ENCODE peak calls at places on chromosomes 4 and X, in six cellular contexts. One of them, this sample, is unnamed.

GRCh38 chrX:45479196-45479834 is 278.6 kb upstream of the DIPK2B start:
- DNase-seq in thoracic aorta: no peak
- DNase-seq in osteoblast: no peak
- DNase-seq in H1: no peak
- DNase-seq in GM13976: no peak
- DNase-seq in mesothelial cell of epicardium: no peak
- DNase-seq in this sample: no peak

GRCh38 chr4:64584981-64585557 is 175.8 kb upstream of the TECRL start:
- DNase-seq in H1: no peak
- DNase-seq in GM13976: peak
- DNase-seq in mesothelial cell of epicardium: no peak
- DNase-seq in osteoblast: no peak
- DNase-seq in thoracic aorta: no peak
- DNase-seq in this sample: peak

GRCh38 chrX:16033336-16033735 is 90.0 kb upstream of the GRPR start:
- DNase-seq in mesothelial cell of epicardium: no peak
- DNase-seq in thoracic aorta: no peak
- DNase-seq in H1: no peak
- DNase-seq in GM13976: no peak
- DNase-seq in osteoblast: no peak
- DNase-seq in this sample: no peak

GRCh38 chr4:121428721-121429120 is 47.9 kb upstream of the QRFPR start:
- DNase-seq in GM13976: no peak
- DNase-seq in H1: no peak
- DNase-seq in mesothelial cell of epicardium: no peak
- DNase-seq in osteoblast: no peak
- DNase-seq in thoracic aorta: no peak
- DNase-seq in this sample: no peak

GRCh38 chr4:47187608-47188007 is 156.2 kb downstream of the GABRB1 start:
- DNase-seq in thoracic aorta: no peak
- DNase-seq in H1: no peak
- DNase-seq in GM13976: no peak
- DNase-seq in osteoblast: no peak
- DNase-seq in mesothelial cell of epicardium: no peak
- DNase-seq in this sample: no peak

GRCh38 chr4:119570401-119570800 is 58.2 kb downstream of the PDE5A start:
- DNase-seq in thoracic aorta: no peak
- DNase-seq in mesothelial cell of epicardium: no peak
- DNase-seq in osteoblast: no peak
- DNase-seq in GM13976: no peak
- DNase-seq in H1: no peak
- DNase-seq in this sample: no peak

GRCh38 chr4:114883641-114884040 is 229.8 kb downstream of the NDST4 start:
- DNase-seq in thoracic aorta: no peak
- DNase-seq in H1: no peak
- DNase-seq in GM13976: no peak
- DNase-seq in mesothelial cell of epicardium: no peak
- DNase-seq in osteoblast: no peak
- DNase-seq in this sample: no peak

GRCh38 chr4:76822294-76822693 is 75.7 kb downstream of the SOWAHB start:
- DNase-seq in thoracic aorta: no peak
- DNase-seq in osteoblast: no peak
- DNase-seq in H1: no peak
- DNase-seq in GM13976: no peak
- DNase-seq in mesothelial cell of epicardium: no peak
- DNase-seq in this sample: no peak

GRCh38 chr4:147777456-147778091 is 45.7 kb downstream of the ARHGAP10 start:
- DNase-seq in mesothelial cell of epicardium: no peak
- DNase-seq in GM13976: no peak
- DNase-seq in thoracic aorta: no peak
- DNase-seq in H1: no peak
- DNase-seq in osteoblast: no peak
- DNase-seq in this sample: no peak

GRCh38 chrX:132169554-132169953 is 41.7 kb upstream of the FRMD7 start:
- DNase-seq in GM13976: no peak
- DNase-seq in thoracic aorta: no peak
- DNase-seq in mesothelial cell of epicardium: no peak
- DNase-seq in H1: no peak
- DNase-seq in osteoblast: no peak
- DNase-seq in this sample: no peak

GRCh38 chrX:115494133-115494532 is 66.8 kb upstream of the PLS3 start:
- DNase-seq in osteoblast: no peak
- DNase-seq in GM13976: no peak
- DNase-seq in mesothelial cell of epicardium: no peak
- DNase-seq in thoracic aorta: no peak
- DNase-seq in H1: no peak
- DNase-seq in this sample: no peak

GRCh38 chrX:154829926-154830442 is 4.5 kb downstream of the SMIM9 start:
- DNase-seq in GM13976: no peak
- DNase-seq in H1: no peak
- DNase-seq in mesothelial cell of epicardium: no peak
- DNase-seq in osteoblast: no peak
- DNase-seq in thoracic aorta: no peak
- DNase-seq in this sample: no peak

GRCh38 chr4:28229092-28229491 is 1368.5 kb downstream of the STIM2 start:
- DNase-seq in osteoblast: no peak
- DNase-seq in H1: no peak
- DNase-seq in thoracic aorta: no peak
- DNase-seq in GM13976: no peak
- DNase-seq in mesothelial cell of epicardium: no peak
- DNase-seq in this sample: no peak

GRCh38 chrX:39631275-39631674 is 466.5 kb downstream of the BCOR start:
- DNase-seq in osteoblast: no peak
- DNase-seq in H1: no peak
- DNase-seq in GM13976: no peak
- DNase-seq in mesothelial cell of epicardium: no peak
- DNase-seq in thoracic aorta: no peak
- DNase-seq in this sample: no peak
- TF ChIP-seq CTCF in osteoblast: no peak
- TF ChIP-seq CTCF in H1: no peak
- TF ChIP-seq CTCF in GM13976: no peak
- TF ChIP-seq CTCF in mesothelial cell of epicardium: no peak
- TF ChIP-seq CTCF in thoracic aorta: no peak
- TF ChIP-seq CTCF in this sample: no peak

DNA sequence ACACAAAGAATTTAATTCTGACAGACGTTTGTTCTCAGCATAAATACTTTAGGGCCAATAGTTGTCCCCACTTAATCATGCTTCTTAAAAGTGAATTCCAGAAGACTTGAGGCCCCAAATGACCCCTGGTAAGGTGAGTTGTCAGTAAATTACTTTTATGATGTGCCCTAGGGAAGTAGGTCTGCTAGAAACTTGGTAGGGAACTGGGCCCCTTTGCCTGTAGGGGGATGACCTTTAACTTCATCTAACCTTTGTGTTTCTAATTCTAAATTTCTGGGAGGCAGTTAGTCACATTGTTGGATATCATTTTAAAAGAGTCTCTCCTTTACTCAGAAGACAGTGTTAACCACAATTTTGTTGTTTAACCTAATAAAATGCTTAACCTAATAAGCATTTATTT is 28.8 kb downstream of the HHIP start:
- DNase-seq in osteoblast: no peak
- DNase-seq in mesothelial cell of epicardium: no peak
- DNase-seq in GM13976: no peak
- DNase-seq in thoracic aorta: no peak
- DNase-seq in H1: peak
- DNase-seq in this sample: no peak
- TF ChIP-seq CTCF in osteoblast: no peak
- TF ChIP-seq CTCF in mesothelial cell of epicardium: no peak
- TF ChIP-seq CTCF in GM13976: no peak
- TF ChIP-seq CTCF in thoracic aorta: no peak
- TF ChIP-seq CTCF in H1: no peak
- TF ChIP-seq CTCF in this sample: no peak

GRCh38 chrX:97026406-97026805 is 142.7 kb downstream of the RPA4 start:
- DNase-seq in mesothelial cell of epicardium: no peak
- DNase-seq in thoracic aorta: no peak
- DNase-seq in H1: no peak
- DNase-seq in osteoblast: peak
- DNase-seq in GM13976: no peak
- DNase-seq in this sample: no peak
- TF ChIP-seq CTCF in mesothelial cell of epicardium: no peak
- TF ChIP-seq CTCF in thoracic aorta: no peak
- TF ChIP-seq CTCF in H1: peak
- TF ChIP-seq CTCF in osteoblast: no peak
- TF ChIP-seq CTCF in GM13976: no peak
- TF ChIP-seq CTCF in this sample: no peak

GRCh38 chr4:97851115-97851514 is 292.2 kb downstream of the STPG2 start:
- DNase-seq in osteoblast: no peak
- DNase-seq in H1: no peak
- DNase-seq in thoracic aorta: no peak
- DNase-seq in mesothelial cell of epicardium: no peak
- DNase-seq in GM13976: no peak
- DNase-seq in this sample: no peak

GRCh38 chr4:97841512-97841911 is 301.8 kb downstream of the STPG2 start:
- DNase-seq in osteoblast: no peak
- DNase-seq in H1: no peak
- DNase-seq in thoracic aorta: no peak
- DNase-seq in GM13976: no peak
- DNase-seq in mesothelial cell of epicardium: no peak
- DNase-seq in this sample: no peak

DNA sequence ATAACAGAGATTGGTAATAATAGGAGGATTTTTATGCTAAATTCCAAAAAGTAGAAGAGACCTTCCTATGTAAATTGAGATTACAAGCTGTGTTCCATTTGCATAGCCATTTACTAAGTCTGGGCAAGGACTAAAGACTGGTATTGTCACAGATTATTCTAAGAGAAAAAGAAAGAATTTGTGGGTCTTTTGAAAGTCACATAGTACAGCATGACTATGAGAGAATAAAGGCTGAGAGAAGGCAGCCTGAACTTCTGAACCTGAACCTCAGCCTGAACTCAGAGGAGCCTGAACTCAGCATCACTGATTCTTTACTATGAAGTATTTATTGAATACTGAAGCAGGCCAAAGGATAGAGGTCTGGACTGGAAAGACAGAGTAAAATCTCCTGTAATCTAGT is 297.5 kb downstream of the STPG2 start:
- DNase-seq in mesothelial cell of epicardium: no peak
- DNase-seq in H1: no peak
- DNase-seq in osteoblast: no peak
- DNase-seq in GM13976: no peak
- DNase-seq in thoracic aorta: no peak
- DNase-seq in this sample: no peak
- TF ChIP-seq CTCF in mesothelial cell of epicardium: no peak
- TF ChIP-seq CTCF in H1: no peak
- TF ChIP-seq CTCF in osteoblast: no peak
- TF ChIP-seq CTCF in GM13976: no peak
- TF ChIP-seq CTCF in thoracic aorta: no peak
- TF ChIP-seq CTCF in this sample: no peak

GRCh38 chr4:24921491-24921890 is 8.6 kb upstream of the CCDC149 start:
- DNase-seq in mesothelial cell of epicardium: no peak
- DNase-seq in GM13976: no peak
- DNase-seq in thoracic aorta: no peak
- DNase-seq in H1: no peak
- DNase-seq in osteoblast: no peak
- DNase-seq in this sample: no peak
- TF ChIP-seq CTCF in mesothelial cell of epicardium: no peak
- TF ChIP-seq CTCF in GM13976: no peak
- TF ChIP-seq CTCF in thoracic aorta: no peak
- TF ChIP-seq CTCF in H1: no peak
- TF ChIP-seq CTCF in osteoblast: no peak
- TF ChIP-seq CTCF in this sample: no peak